ENCODE peak calls at places on chromosomes 2 and 18, in ten cellular contexts. J is cardiac muscle cell, E is heart left ventricle, G is HL-60, H is AG09309, C is GM13976, W is glutamatergic neuron, T is A673, Q is B cell, R is IMR-90. Z is an unnamed sample.

GRCh38 chr2:226552571-226553285 is 246.9 kb downstream of the IRS1 start:
- DNase-seq in J (no peak), E (no peak), G (no peak), H (no peak), C (no peak), W (no peak), T (no peak), Q (no peak), R (no peak), Z (no peak)

GRCh38 chr2:57981369-57981768 is 65.2 kb upstream of the VRK2 start:
- DNase-seq in J (peak), E (no peak), G (no peak), H (peak), C (no peak), W (no peak), T (no peak), Q (no peak), R (peak), Z (peak)

GRCh38 chr2:219362524-219363164 is 25.1 kb downstream of the DNPEP start:
- DNase-seq in J (peak), E (peak), G (peak), H (peak), C (peak), W (no peak), T (peak), Q (no peak), R (peak), Z (peak)

GRCh38 chr18:76615065-76615733 is 120.2 kb upstream of the ZNF516 start:
- DNase-seq in J (no peak), E (no peak), G (no peak), H (no peak), C (no peak), W (no peak), T (peak), Q (no peak), R (peak), Z (no peak)

GRCh38 chr2:59184281-59185020 is 943.3 kb upstream of the FANCL start:
- DNase-seq in J (peak), E (no peak), G (no peak), H (no peak), C (no peak), W (no peak), T (no peak), Q (peak), R (no peak), Z (no peak)

GRCh38 chr2:151795646-151796240 is 32.5 kb downstream of the ARL5A start:
- DNase-seq in J (no peak), E (no peak), G (no peak), H (no peak), C (no peak), W (no peak), T (no peak), Q (no peak), R (peak), Z (peak)

GRCh38 chr18:58911766-58912165 is 47.1 kb downstream of the ZNF532 start:
- DNase-seq in J (peak), E (peak), G (no peak), H (no peak), C (peak), W (no peak), T (no peak), Q (no peak), R (peak), Z (peak)

GRCh38 chr2:240111253-240111652 is 24.9 kb downstream of the COPS9 start:
- DNase-seq in J (peak), E (no peak), G (no peak), H (no peak), C (no peak), W (no peak), T (peak), Q (no peak), R (peak), Z (peak)

GRCh38 chr2:106658616-106659015 is 171.5 kb downstream of the CD8B2 start:
- DNase-seq in J (no peak), E (no peak), G (no peak), H (no peak), C (no peak), W (no peak), T (no peak), Q (no peak), R (no peak), Z (no peak)

GRCh38 chr2:128236491-128237035 is 82.1 kb downstream of the HS6ST1 start:
- DNase-seq in J (peak), E (no peak), G (no peak), H (peak), C (no peak), W (peak), T (no peak), Q (no peak), R (peak), Z (peak)

GRCh38 chr18:5894613-5895299 is 566 bp downstream of the TMEM200C start:
- DNase-seq in J (no peak), E (no peak), G (no peak), H (no peak), C (peak), W (peak), T (no peak), Q (peak), R (peak), Z (no peak)

GRCh38 chr18:7812431-7813063 is 245.4 kb downstream of the PTPRM start:
- DNase-seq in J (peak), E (no peak), G (no peak), H (peak), C (no peak), W (no peak), T (no peak), Q (no peak), R (peak), Z (peak)

GRCh38 chr2:185475868-185476267 is 262.7 kb upstream of the FSIP2 start:
- DNase-seq in J (no peak), E (no peak), G (no peak), H (no peak), C (no peak), W (no peak), T (peak), Q (no peak), R (no peak), Z (no peak)
- TF ChIP-seq CTCF in J (no peak), E (no peak), G (no peak), H (no peak), C (no peak), W (peak), T (no peak), Q (no peak), R (no peak), Z (no peak)

DNA sequence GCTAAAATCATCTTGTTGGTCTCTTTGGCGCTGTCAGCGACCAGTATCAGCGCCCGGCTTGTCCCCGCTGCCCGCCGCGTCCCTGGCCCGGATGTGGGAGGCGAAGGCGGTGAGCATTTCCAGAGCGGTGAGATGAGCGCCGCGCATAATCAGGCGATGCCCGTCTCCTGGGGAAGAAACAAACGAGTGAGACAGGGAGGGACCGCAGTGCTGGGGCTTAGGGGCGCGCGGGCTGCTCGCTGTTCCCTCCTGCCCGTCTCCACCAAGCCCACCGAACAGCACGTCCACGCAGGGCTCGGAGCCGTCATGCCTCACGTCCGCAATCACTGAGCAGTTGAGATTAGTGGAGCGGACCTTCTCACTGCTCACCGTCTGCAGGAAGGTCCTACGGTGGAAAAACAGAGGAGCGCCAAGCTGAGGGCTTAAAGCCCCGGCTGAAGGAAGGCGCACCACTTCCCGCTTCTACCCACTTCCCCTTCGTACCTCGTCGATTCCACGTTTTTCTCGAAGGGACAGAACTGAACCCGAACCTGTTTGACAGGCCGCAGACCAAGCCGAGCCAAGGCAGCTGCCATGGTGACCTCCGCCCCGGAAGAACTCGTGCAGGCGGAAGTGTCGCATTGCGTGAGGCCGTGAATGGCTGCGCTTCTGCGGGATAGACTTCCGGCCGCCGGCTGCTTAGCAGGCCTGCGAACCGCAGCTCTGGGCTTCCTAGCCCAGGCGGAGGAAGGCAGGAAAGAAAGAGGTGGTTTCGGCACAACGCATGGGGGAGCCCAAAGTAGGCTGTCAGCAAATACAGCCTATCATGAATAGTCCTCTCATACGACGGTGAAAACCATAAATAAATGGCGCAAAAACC is at the start of gene MRPL53:
- DNase-seq in J (peak), E (peak), G (peak), H (peak), C (peak), W (peak), T (peak), Q (peak), R (peak), Z (peak)
- TF ChIP-seq CTCF in J (no peak), E (no peak), G (no peak), H (no peak), C (no peak), W (no peak), T (no peak), Q (no peak), R (no peak), Z (no peak)

DNA sequence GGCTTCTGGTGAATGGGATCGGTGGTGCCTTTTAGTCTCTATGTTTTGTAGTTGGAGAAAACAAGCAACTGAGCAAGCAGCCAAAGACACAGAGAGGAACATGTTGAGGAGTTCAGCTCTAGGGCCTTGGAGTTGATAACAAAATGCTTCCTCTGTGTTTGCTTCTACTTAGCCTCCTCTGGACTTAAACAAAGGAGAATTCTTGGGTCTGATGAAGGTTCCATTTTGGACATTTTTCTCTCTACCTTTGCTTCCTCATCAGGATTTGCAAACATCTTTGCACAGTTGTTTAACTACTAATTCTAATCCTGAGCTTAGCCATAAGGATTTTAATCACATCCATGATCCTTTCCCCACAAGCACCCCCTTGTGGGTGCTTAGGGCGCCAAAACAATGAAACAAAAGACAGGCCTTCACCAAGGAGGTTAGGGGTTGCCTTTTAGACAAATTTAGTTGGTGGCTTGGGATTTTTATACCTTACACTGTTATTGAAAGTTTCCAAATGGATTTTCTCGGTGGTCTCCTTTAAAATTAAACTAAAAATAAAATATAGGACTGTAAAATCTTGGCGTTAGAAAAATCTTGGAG is 148.5 kb upstream of the SATB2 start:
- DNase-seq in J (peak), E (no peak), G (no peak), H (no peak), C (no peak), W (no peak), T (peak), Q (no peak), R (no peak), Z (no peak)
- TF ChIP-seq CTCF in J (peak), E (no peak), G (no peak), H (peak), C (no peak), W (no peak), T (peak), Q (no peak), R (peak), Z (peak)

GRCh38 chr2:23806201-23806600 is 120.7 kb downstream of the ATAD2B start:
- DNase-seq in J (no peak), E (no peak), G (no peak), H (no peak), C (no peak), W (no peak), T (no peak), Q (no peak), R (no peak), Z (no peak)

GRCh38 chr2:23803275-23803964 is 123.5 kb downstream of the ATAD2B start:
- DNase-seq in J (peak), E (no peak), G (no peak), H (peak), C (no peak), W (no peak), T (no peak), Q (no peak), R (peak), Z (peak)

GRCh38 chr2:23806665-23807064 is 120.3 kb downstream of the ATAD2B start:
- DNase-seq in J (no peak), E (no peak), G (no peak), H (no peak), C (no peak), W (no peak), T (no peak), Q (no peak), R (no peak), Z (no peak)

GRCh38 chr2:23801396-23801795 is 125.5 kb downstream of the ATAD2B start:
- DNase-seq in J (peak), E (no peak), G (peak), H (peak), C (no peak), W (no peak), T (no peak), Q (no peak), R (peak), Z (peak)

DNA sequence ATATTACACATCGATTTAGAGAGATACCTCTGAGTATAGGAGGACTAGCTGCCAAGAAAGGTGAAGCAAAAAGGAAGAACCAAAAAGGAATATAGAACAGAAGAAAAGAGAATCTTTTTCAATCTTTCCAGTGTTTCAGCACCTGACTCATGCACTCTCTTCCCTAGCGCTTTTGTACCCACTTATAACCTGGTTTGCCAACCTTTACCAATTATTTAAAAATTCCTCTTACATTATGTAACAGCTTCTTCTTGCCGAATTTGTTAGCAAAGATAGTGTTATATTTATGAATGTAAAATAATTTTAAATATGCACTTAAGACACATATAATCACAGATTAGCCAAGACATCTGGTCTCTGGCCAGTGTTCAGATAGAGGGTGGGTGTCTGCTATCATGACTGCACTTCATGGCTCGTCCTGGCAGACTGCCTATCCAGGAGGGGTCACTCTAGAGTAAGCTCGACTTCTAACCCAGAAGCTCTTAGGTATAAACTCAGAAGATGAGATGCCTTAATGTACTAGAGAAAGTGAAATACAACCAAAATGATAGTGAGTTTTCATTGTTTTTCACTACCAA is 122.9 kb downstream of the ATAD2B start:
- DNase-seq in J (peak), E (no peak), G (no peak), H (no peak), C (no peak), W (no peak), T (peak), Q (no peak), R (peak), Z (peak)
- TF ChIP-seq CTCF in J (peak), E (no peak), G (no peak), H (peak), C (no peak), W (no peak), T (peak), Q (no peak), R (peak), Z (peak)

GRCh38 chr2:121815216-121815615 is 59.8 kb downstream of the TSN start:
- DNase-seq in J (no peak), E (no peak), G (no peak), H (no peak), C (no peak), W (no peak), T (no peak), Q (no peak), R (no peak), Z (no peak)

GRCh38 chr2:121805767-121806145 is 50.3 kb downstream of the TSN start:
- DNase-seq in J (no peak), E (no peak), G (no peak), H (no peak), C (no peak), W (no peak), T (no peak), Q (no peak), R (no peak), Z (no peak)

GRCh38 chr2:121816797-121817196 is 61.3 kb downstream of the TSN start:
- DNase-seq in J (no peak), E (no peak), G (no peak), H (no peak), C (no peak), W (no peak), T (no peak), Q (no peak), R (no peak), Z (no peak)

GRCh38 chr2:121809607-121810006 is 54.2 kb downstream of the TSN start:
- DNase-seq in J (no peak), E (no peak), G (no peak), H (no peak), C (no peak), W (no peak), T (no peak), Q (no peak), R (no peak), Z (no peak)

DNA sequence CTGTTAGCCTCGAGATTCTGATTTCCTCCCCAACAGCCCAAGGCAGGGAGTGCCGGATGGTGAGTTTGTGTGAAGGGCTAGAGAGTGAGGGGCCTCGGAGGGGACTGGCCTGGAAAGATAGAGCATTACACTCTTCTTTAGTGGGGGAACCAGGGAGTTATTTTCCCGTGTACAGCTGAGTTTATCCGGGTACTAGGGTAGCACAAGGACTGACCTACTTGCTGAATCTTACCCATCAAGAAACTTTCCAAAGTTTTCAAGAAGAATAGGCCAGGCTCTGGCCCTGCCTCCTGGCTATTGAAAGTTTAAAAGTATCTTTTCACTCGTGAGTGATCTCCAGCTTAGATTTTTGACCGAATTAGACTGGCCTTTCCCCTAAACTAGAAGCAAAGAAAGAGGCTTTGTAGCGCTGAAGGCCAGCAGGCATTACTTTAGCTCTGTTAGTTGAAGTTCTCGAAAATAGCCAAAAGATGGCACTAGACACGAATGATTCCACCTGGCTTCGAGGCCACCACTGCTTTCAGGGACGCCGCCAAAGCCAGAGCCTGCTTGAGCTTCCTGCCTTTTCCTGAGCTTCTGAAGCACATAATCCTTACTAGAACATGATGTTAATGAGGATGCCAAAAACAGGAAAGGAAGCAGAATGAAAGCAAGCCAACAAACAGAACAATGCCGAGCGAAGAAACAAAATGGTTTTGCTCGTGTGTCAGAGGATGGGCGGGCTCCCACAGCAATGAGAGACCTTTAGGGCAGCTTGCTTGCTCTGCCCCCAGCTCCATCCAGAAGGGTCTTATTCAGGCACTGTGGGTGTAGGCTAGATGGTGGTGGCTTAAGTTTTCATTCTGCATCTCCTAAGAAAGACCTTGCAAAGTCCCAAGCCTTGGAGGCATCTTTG is 55.8 kb downstream of the TSN start:
- DNase-seq in J (peak), E (peak), G (no peak), H (peak), C (peak), W (peak), T (peak), Q (no peak), R (peak), Z (peak)
- TF ChIP-seq CTCF in J (peak), E (peak), G (peak), H (peak), C (peak), W (peak), T (peak), Q (peak), R (peak), Z (peak)

GRCh38 chr2:90069290-90069894 is 1377.9 kb downstream of the RPIA start:
- DNase-seq in J (peak), E (no peak), G (no peak), H (no peak), C (peak), W (peak), T (peak), Q (peak), R (no peak), Z (peak)
- TF ChIP-seq CTCF in J (peak), E (no peak), G (peak), H (peak), C (peak), W (peak), T (peak), Q (peak), R (peak), Z (peak)

GRCh38 chr18:28067346-28067745 is 109.6 kb downstream of the CDH2 start:
- DNase-seq in J (no peak), E (no peak), G (no peak), H (no peak), C (no peak), W (no peak), T (no peak), Q (no peak), R (no peak), Z (no peak)
- TF ChIP-seq CTCF in J (no peak), E (no peak), G (no peak), H (no peak), C (no peak), W (no peak), T (no peak), Q (no peak), R (no peak), Z (no peak)

DNA sequence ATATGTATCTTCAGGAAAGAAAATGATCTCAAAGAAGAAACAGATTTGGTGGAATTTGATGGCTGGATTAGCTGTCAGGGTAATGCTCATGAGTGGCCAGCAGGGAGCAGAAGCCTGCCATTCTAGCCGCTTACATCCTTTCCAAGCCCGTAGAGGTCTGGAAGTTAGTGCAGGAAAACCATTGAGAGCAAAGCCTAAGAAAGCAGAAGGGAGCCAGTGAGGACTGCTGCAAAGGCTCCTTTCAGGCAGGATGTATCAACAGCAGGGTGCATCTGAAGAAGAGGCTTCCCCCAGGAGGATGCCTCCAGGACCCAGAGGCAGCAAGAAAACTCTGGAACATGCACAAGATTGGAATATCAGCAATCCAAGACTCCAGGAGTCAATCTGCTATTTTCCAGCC is 22.9 kb upstream of the LBH start:
- DNase-seq in J (peak), E (peak), G (no peak), H (peak), C (peak), W (peak), T (peak), Q (peak), R (peak), Z (peak)
- TF ChIP-seq CTCF in J (peak), E (peak), G (peak), H (peak), C (peak), W (peak), T (peak), Q (peak), R (peak), Z (peak)